ENCODE peak calls at places on chromosomes 3 and 15, in ten cellular contexts. One of them, this sample, is unnamed.

GRCh38 chr15:83287541-83288027 is 3.1 kb upstream of the BNC1 start:
- DNase-seq in skeletal muscle cell: peak
- DNase-seq in AG09319: peak
- DNase-seq in AML-193: no peak
- DNase-seq in activated CD4-positive, CD25-positive, alpha-beta regulatory T cell: no peak
- DNase-seq in stimulated activated CD8-positive, alpha-beta memory T cell treated with anti-CD3 and anti-CD28 coated beads, Interleukin-7, amount 100 ng/mL, for 24 hours: no peak
- DNase-seq in uterus: no peak
- DNase-seq in naive B cell: no peak
- DNase-seq in sciatic nerve: no peak
- DNase-seq in left colon: no peak
- DNase-seq in this sample: no peak

GRCh38 chr15:83732196-83732595 is 78.3 kb downstream of the ADAMTSL3 start:
- DNase-seq in AG09319: no peak
- DNase-seq in stimulated activated CD8-positive, alpha-beta memory T cell treated with anti-CD3 and anti-CD28 coated beads, Interleukin-7, amount 100 ng/mL, for 24 hours: no peak
- DNase-seq in activated CD4-positive, CD25-positive, alpha-beta regulatory T cell: no peak
- DNase-seq in left colon: no peak
- DNase-seq in uterus: no peak
- DNase-seq in AML-193: no peak
- DNase-seq in naive B cell: no peak
- DNase-seq in skeletal muscle cell: no peak
- DNase-seq in sciatic nerve: no peak
- DNase-seq in this sample: no peak

GRCh38 chr3:25297667-25298585 is 130.1 kb upstream of the RARB start:
- DNase-seq in left colon: no peak
- DNase-seq in AG09319: peak
- DNase-seq in skeletal muscle cell: no peak
- DNase-seq in activated CD4-positive, CD25-positive, alpha-beta regulatory T cell: no peak
- DNase-seq in AML-193: no peak
- DNase-seq in naive B cell: no peak
- DNase-seq in sciatic nerve: no peak
- DNase-seq in stimulated activated CD8-positive, alpha-beta memory T cell treated with anti-CD3 and anti-CD28 coated beads, Interleukin-7, amount 100 ng/mL, for 24 hours: no peak
- DNase-seq in uterus: no peak
- DNase-seq in this sample: no peak

GRCh38 chr15:62849316-62850129 is 193.0 kb upstream of the TPM1 start:
- DNase-seq in AML-193: no peak
- DNase-seq in AG09319: no peak
- DNase-seq in naive B cell: no peak
- DNase-seq in activated CD4-positive, CD25-positive, alpha-beta regulatory T cell: no peak
- DNase-seq in skeletal muscle cell: no peak
- DNase-seq in uterus: no peak
- DNase-seq in left colon: no peak
- DNase-seq in sciatic nerve: no peak
- DNase-seq in stimulated activated CD8-positive, alpha-beta memory T cell treated with anti-CD3 and anti-CD28 coated beads, Interleukin-7, amount 100 ng/mL, for 24 hours: no peak
- DNase-seq in this sample: no peak

GRCh38 chr15:96049323-96049722 is 281.2 kb upstream of the NR2F2 start:
- DNase-seq in uterus: no peak
- DNase-seq in AG09319: no peak
- DNase-seq in skeletal muscle cell: no peak
- DNase-seq in stimulated activated CD8-positive, alpha-beta memory T cell treated with anti-CD3 and anti-CD28 coated beads, Interleukin-7, amount 100 ng/mL, for 24 hours: no peak
- DNase-seq in naive B cell: no peak
- DNase-seq in activated CD4-positive, CD25-positive, alpha-beta regulatory T cell: no peak
- DNase-seq in AML-193: no peak
- DNase-seq in left colon: no peak
- DNase-seq in sciatic nerve: no peak
- DNase-seq in this sample: no peak

GRCh38 chr15:98904466-98905048 is 103.0 kb downstream of the PGPEP1L start:
- DNase-seq in AG09319: no peak
- DNase-seq in left colon: no peak
- DNase-seq in activated CD4-positive, CD25-positive, alpha-beta regulatory T cell: no peak
- DNase-seq in sciatic nerve: no peak
- DNase-seq in stimulated activated CD8-positive, alpha-beta memory T cell treated with anti-CD3 and anti-CD28 coated beads, Interleukin-7, amount 100 ng/mL, for 24 hours: no peak
- DNase-seq in naive B cell: no peak
- DNase-seq in AML-193: peak
- DNase-seq in skeletal muscle cell: no peak
- DNase-seq in uterus: no peak
- DNase-seq in this sample: no peak

GRCh38 chr15:66784174-66784573 is 82.1 kb downstream of the SMAD6 start:
- DNase-seq in naive B cell: no peak
- DNase-seq in skeletal muscle cell: no peak
- DNase-seq in AG09319: no peak
- DNase-seq in stimulated activated CD8-positive, alpha-beta memory T cell treated with anti-CD3 and anti-CD28 coated beads, Interleukin-7, amount 100 ng/mL, for 24 hours: no peak
- DNase-seq in activated CD4-positive, CD25-positive, alpha-beta regulatory T cell: no peak
- DNase-seq in left colon: no peak
- DNase-seq in AML-193: no peak
- DNase-seq in uterus: no peak
- DNase-seq in sciatic nerve: peak
- DNase-seq in this sample: no peak

GRCh38 chr15:99121691-99122410 is 17.0 kb downstream of the SYNM start:
- DNase-seq in AG09319: no peak
- DNase-seq in stimulated activated CD8-positive, alpha-beta memory T cell treated with anti-CD3 and anti-CD28 coated beads, Interleukin-7, amount 100 ng/mL, for 24 hours: no peak
- DNase-seq in naive B cell: no peak
- DNase-seq in uterus: no peak
- DNase-seq in skeletal muscle cell: no peak
- DNase-seq in left colon: no peak
- DNase-seq in activated CD4-positive, CD25-positive, alpha-beta regulatory T cell: no peak
- DNase-seq in sciatic nerve: no peak
- DNase-seq in AML-193: no peak
- DNase-seq in this sample: no peak

GRCh38 chr15:42037650-42038049 is 16.8 kb upstream of the PLA2G4E start:
- DNase-seq in AML-193: no peak
- DNase-seq in sciatic nerve: no peak
- DNase-seq in activated CD4-positive, CD25-positive, alpha-beta regulatory T cell: no peak
- DNase-seq in naive B cell: no peak
- DNase-seq in skeletal muscle cell: no peak
- DNase-seq in uterus: no peak
- DNase-seq in AG09319: no peak
- DNase-seq in stimulated activated CD8-positive, alpha-beta memory T cell treated with anti-CD3 and anti-CD28 coated beads, Interleukin-7, amount 100 ng/mL, for 24 hours: no peak
- DNase-seq in left colon: peak
- DNase-seq in this sample: no peak

GRCh38 chr3:38109580-38110313 is 27.2 kb downstream of the ACAA1 start:
- DNase-seq in activated CD4-positive, CD25-positive, alpha-beta regulatory T cell: no peak
- DNase-seq in uterus: no peak
- DNase-seq in naive B cell: no peak
- DNase-seq in left colon: no peak
- DNase-seq in AG09319: no peak
- DNase-seq in skeletal muscle cell: no peak
- DNase-seq in AML-193: no peak
- DNase-seq in stimulated activated CD8-positive, alpha-beta memory T cell treated with anti-CD3 and anti-CD28 coated beads, Interleukin-7, amount 100 ng/mL, for 24 hours: no peak
- DNase-seq in sciatic nerve: no peak
- DNase-seq in this sample: peak

GRCh38 chr3:98545940-98546339 is 14.2 kb downstream of the GPR15 start:
- DNase-seq in left colon: no peak
- DNase-seq in sciatic nerve: no peak
- DNase-seq in AML-193: no peak
- DNase-seq in AG09319: no peak
- DNase-seq in naive B cell: no peak
- DNase-seq in uterus: no peak
- DNase-seq in skeletal muscle cell: no peak
- DNase-seq in activated CD4-positive, CD25-positive, alpha-beta regulatory T cell: no peak
- DNase-seq in stimulated activated CD8-positive, alpha-beta memory T cell treated with anti-CD3 and anti-CD28 coated beads, Interleukin-7, amount 100 ng/mL, for 24 hours: no peak
- DNase-seq in this sample: no peak

GRCh38 chr3:178059836-178060235 is 476.4 kb upstream of the KCNMB2 start:
- DNase-seq in stimulated activated CD8-positive, alpha-beta memory T cell treated with anti-CD3 and anti-CD28 coated beads, Interleukin-7, amount 100 ng/mL, for 24 hours: no peak
- DNase-seq in skeletal muscle cell: no peak
- DNase-seq in naive B cell: no peak
- DNase-seq in AML-193: no peak
- DNase-seq in uterus: no peak
- DNase-seq in left colon: no peak
- DNase-seq in activated CD4-positive, CD25-positive, alpha-beta regulatory T cell: no peak
- DNase-seq in sciatic nerve: no peak
- DNase-seq in AG09319: no peak
- DNase-seq in this sample: no peak